ENCODE peak calls at places on chromosomes 4 and X, in five cellular contexts. W, T, B, V and D are unnamed samples. For H4K20me1, the result is how much of the 10 kb centered on the place peaks cover.

GRCh38 chr4:34720563-34720962 is 1523.8 kb downstream of the ARAP2 start:
- DNase-seq in W (peak), T (peak), B (peak), V (no peak), D (peak)

GRCh38 chr4:1323635-1324442 is 23.2 kb upstream of the UVSSA start:
- DNase-seq in W (peak), T (no peak), B (peak), V (no peak), D (no peak)

GRCh38 chrX:154373340-154374306 is 811 bp downstream of the FLNA start:
- DNase-seq in W (peak), T (no peak), B (peak), V (peak), D (no peak)

GRCh38 chrX:105114554-105115130 is 105.9 kb downstream of the TEX13A start:
- DNase-seq in W (no peak), T (no peak), B (no peak), V (no peak), D (no peak)

GRCh38 chrX:10104958-10105658 is 51.7 kb upstream of the CLCN4 start:
- DNase-seq in W (peak), T (no peak), B (no peak), V (no peak), D (no peak)

GRCh38 chr4:102514298-102514964 is 13.3 kb downstream of the NFKB1 start:
- DNase-seq in W (no peak), T (no peak), B (no peak), V (no peak), D (no peak)

GRCh38 chr4:130214268-130214667 is 1118.3 kb downstream of the C4orf33 start:
- DNase-seq in W (no peak), T (no peak), B (no peak), V (no peak), D (no peak)

GRCh38 chrX:96540111-96540631 is 144.5 kb upstream of the DIAPH2 start:
- DNase-seq in W (no peak), T (no peak), B (no peak), V (no peak), D (no peak)

GRCh38 chr4:15695240-15695699 is 7.6 kb upstream of the BST1 start:
- DNase-seq in W (peak), T (no peak), B (peak), V (peak), D (no peak)

GRCh38 chr4:8653326-8654000 is 60.9 kb downstream of the CPZ start:
- DNase-seq in W (no peak), T (no peak), B (no peak), V (peak), D (no peak)

GRCh38 chr4:2792711-2793577 is at the start of gene SH3BP2:
- DNase-seq in W (peak), T (peak), B (no peak), V (peak), D (peak)

GRCh38 chr4:60133414-60133813 is 1066.7 kb upstream of the ADGRL3 start:
- DNase-seq in W (peak), T (no peak), B (peak), V (no peak), D (no peak)

GRCh38 chr4:173486714-173487392 is 43.2 kb downstream of the HAND2 start:
- DNase-seq in W (no peak), T (no peak), B (peak), V (no peak), D (no peak)

GRCh38 chrX:13009844-13010243 is 34.6 kb downstream of the FAM9C start:
- DNase-seq in W (no peak), T (no peak), B (no peak), V (no peak), D (no peak)

GRCh38 chr4:40731792-40732245 is 17.9 kb upstream of the NSUN7 start:
- DNase-seq in W (no peak), T (peak), B (no peak), V (no peak), D (no peak)

GRCh38 chr4:10866691-10867090 is 182.1 kb upstream of the CLNK start:
- DNase-seq in W (no peak), T (no peak), B (no peak), V (no peak), D (no peak)

GRCh38 chr4:151021637-151022334 is 6.7 kb upstream of the LRBA start:
- DNase-seq in W (no peak), T (no peak), B (no peak), V (no peak), D (no peak)

GRCh38 chr4:48706741-48707140 is 73.3 kb downstream of the FRYL start:
- DNase-seq in W (no peak), T (no peak), B (no peak), V (no peak), D (no peak)

GRCh38 chrX:23901065-23901464 is 6.7 kb downstream of the APOO start:
- DNase-seq in W (peak), T (no peak), B (peak), V (no peak), D (no peak)

GRCh38 chrX:151763711-151764110 is 29.2 kb downstream of the CNGA2 start:
- DNase-seq in W (no peak), T (no peak), B (no peak), V (no peak), D (no peak)

GRCh38 chr4:117623321-117623720 is 411.0 kb upstream of the NDST3 start:
- DNase-seq in W (no peak), T (no peak), B (peak), V (no peak), D (no peak)

GRCh38 chr4:147492301-147492700 is 11.4 kb downstream of the EDNRA start:
- DNase-seq in W (no peak), T (no peak), B (peak), V (no peak), D (no peak)

GRCh38 chr4:41129128-41129754 is 85.1 kb downstream of the APBB2 start:
- DNase-seq in W (no peak), T (no peak), B (no peak), V (no peak), D (no peak)

GRCh38 chr4:89121711-89122387 is 10.5 kb downstream of the TIGD2 start:
- DNase-seq in W (no peak), T (no peak), B (no peak), V (no peak), D (no peak)

GRCh38 chr4:27007507-27007906 is 146.9 kb downstream of the STIM2 start:
- DNase-seq in W (peak), T (no peak), B (no peak), V (no peak), D (peak)

GRCh38 chr4:110614173-110614948 is 8.5 kb downstream of the PITX2 start:
- DNase-seq in W (no peak), T (no peak), B (no peak), V (peak), D (no peak)

GRCh38 chrX:84453351-84454246 is 48.7 kb downstream of the HDX start:
- DNase-seq in W (no peak), T (no peak), B (no peak), V (no peak), D (no peak)
- TF ChIP-seq CTCF in W (no peak), T (no peak), B (no peak), V (no peak), D (no peak)

DNA sequence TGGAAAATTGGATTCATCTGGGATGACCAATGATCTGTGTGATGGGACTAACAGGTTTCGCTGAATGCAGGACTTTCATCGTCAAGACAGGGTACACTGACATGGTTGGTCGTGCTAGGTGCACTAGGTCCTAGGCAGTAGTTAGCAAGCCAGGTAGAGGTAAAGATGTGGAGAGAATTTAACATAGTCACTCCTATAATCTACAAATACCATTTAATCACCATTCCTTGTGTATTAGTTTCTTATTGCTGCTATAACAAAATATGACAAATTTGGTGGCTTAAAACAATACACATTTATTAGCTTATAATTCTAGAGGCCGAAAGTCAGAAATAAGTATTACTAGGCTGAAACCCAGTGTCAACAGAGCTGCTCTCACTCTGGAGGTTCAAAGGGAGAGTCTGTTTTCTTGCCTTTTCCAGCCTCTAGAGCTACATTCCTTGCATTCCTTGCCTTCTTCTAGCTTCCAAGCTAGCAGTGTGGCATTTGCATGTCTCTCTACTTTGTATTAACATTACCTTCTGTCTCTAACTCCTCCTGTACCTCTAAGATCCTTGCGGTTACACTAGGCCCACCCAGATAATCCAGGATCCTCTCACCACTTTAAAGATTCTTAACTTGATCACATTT is 98.7 kb upstream of the GRIA3 start:
- DNase-seq in W (no peak), T (no peak), B (peak), V (peak), D (no peak)
- H3K27ac ChIP-seq in W (no peak), T (no peak), B (peak), V (no peak), D (no peak)

GRCh38 chr4:76964769-76965168 is 15.2 kb downstream of the SEPTIN11 start:
- DNase-seq in W (no peak), T (no peak), B (no peak), V (no peak), D (no peak)
- H4K20me1 ChIP-seq in W (under half), T (half or more), B (half or more), V (under half), D (under half)

GRCh38 chr4:166594326-166594946 is 639.9 kb downstream of the SPOCK3 start:
- DNase-seq in W (peak), T (peak), B (peak), V (peak), D (peak)
- TF ChIP-seq CTCF in W (peak), T (peak), B (peak), V (peak), D (peak)

GRCh38 chr4:177785000-177785399 is 342.8 kb upstream of the AGA start:
- DNase-seq in W (no peak), T (no peak), B (no peak), V (no peak), D (no peak)
- H3K27ac ChIP-seq in W (no peak), T (no peak), B (no peak), V (no peak), D (no peak)

GRCh38 chrX:16853537-16853936 is 16.6 kb downstream of the RBBP7 start:
- DNase-seq in W (no peak), T (no peak), B (no peak), V (no peak), D (no peak)
- H4K20me1 ChIP-seq in W (under half), T (under half), B (under half), V (under half), D (under half)